ENCODE peak calls at places on chromosomes 11 and 22, in four cellular contexts. F, O, J and W are unnamed samples.

GRCh38 chr11:73359930-73360742 is 16.1 kb upstream of the RELT start:
- DNase-seq in F (no peak), O (no peak), J (peak; percentile 53), W (peak; percentile 56)

GRCh38 chr11:131246156-131246555 is 124.3 kb upstream of the NTM start:
- DNase-seq in O (no peak), F (no peak), J (no peak), W (no peak)

GRCh38 chr11:117096140-117096972 is 1.9 kb downstream of the SIK3 start:
- DNase-seq in F (no peak), O (no peak), J (no peak), W (peak; percentile 16)

GRCh38 chr22:41394012-41394356 is 12.2 kb downstream of the TEF start:
- DNase-seq in O (no peak), F (no peak), J (no peak), W (no peak)

GRCh38 chr11:43920598-43921419 is 21.6 kb upstream of the C11orf96 start:
- DNase-seq in J (peak; percentile 100), O (peak; percentile 93), F (peak; percentile 93), W (peak; percentile 100)

GRCh38 chr22:29762263-29762662 is 4.5 kb downstream of the ZMAT5 start:
- DNase-seq in F (no peak), O (no peak), J (no peak), W (no peak)

GRCh38 chr11:46407635-46408034 is 16.1 kb upstream of the CHRM4 start:
- DNase-seq in J (no peak), F (no peak), O (no peak), W (no peak)

GRCh38 chr22:26047920-26048319 is 121.3 kb upstream of the SEZ6L start:
- DNase-seq in F (no peak), J (no peak), O (no peak), W (no peak)

GRCh38 chr22:37178350-37179125 is 9.5 kb downstream of the C1QTNF6 start:
- DNase-seq in F (no peak), J (peak; percentile 66), O (no peak), W (peak; percentile 69)

GRCh38 chr11:105553015-105553414 is 56.9 kb upstream of the GRIA4 start:
- DNase-seq in O (no peak), F (no peak), J (peak; percentile 9), W (peak; percentile 5)

GRCh38 chr11:19453893-19454292 is 213.1 kb upstream of the E2F8 start:
- DNase-seq in O (no peak), F (no peak), J (peak; percentile 87), W (peak; percentile 79)

GRCh38 chr11:111091341-111091740 is 154.2 kb upstream of the POU2AF2 start:
- DNase-seq in J (peak; percentile 10), O (no peak), F (no peak), W (no peak)

GRCh38 chr11:394034-394857 is at the start of gene PKP3:
- DNase-seq in J (peak; percentile 36), F (no peak), O (no peak), W (peak; percentile 63)

GRCh38 chr11:61697093-61697492 is 16.9 kb downstream of the DAGLA start:
- DNase-seq in F (no peak), O (no peak), J (no peak), W (no peak)

GRCh38 chr11:80593981-80594380 is 1153.2 kb upstream of the TENM4 start:
- DNase-seq in J (peak; percentile 90), F (no peak), O (no peak), W (no peak)

GRCh38 chr11:81888391-81888790 is 845.3 kb downstream of the FAM181B start:
- DNase-seq in O (no peak), J (peak; percentile 1), F (no peak), W (no peak)

GRCh38 chr11:66848671-66849500 is 5.6 kb downstream of the RCE1 start:
- DNase-seq in F (peak; percentile 70), J (no peak), O (peak; percentile 12), W (no peak)

GRCh38 chr22:38017272-38017920 is 33.0 kb upstream of the SOX10 start:
- DNase-seq in J (peak; percentile 73), F (no peak), O (peak; percentile 58), W (peak; percentile 71)

GRCh38 chr11:43907028-43907966 is 26.7 kb downstream of the ALKBH3 start:
- DNase-seq in F (no peak), O (no peak), J (no peak), W (no peak)

GRCh38 chr22:43436536-43437267 is 24.9 kb downstream of the MPPED1 start:
- DNase-seq in J (no peak), O (no peak), F (no peak), W (no peak)

GRCh38 chr11:72229925-72230763 is 5.6 kb downstream of the INPPL1 start:
- DNase-seq in J (no peak), F (peak; percentile 53), O (no peak), W (no peak)

GRCh38 chr11:34245043-34245442 is 112.8 kb downstream of the ABTB2 start:
- DNase-seq in F (no peak), O (no peak), J (no peak), W (no peak)

GRCh38 chr22:46119729-46120419 is 30.5 kb upstream of the PPARA start:
- DNase-seq in F (no peak), J (peak; percentile 62), O (peak; percentile 73), W (peak; percentile 95)

GRCh38 chr22:42918500-42918899 is 61.4 kb upstream of the ARFGAP3 start:
- DNase-seq in J (no peak), F (no peak), O (no peak), W (no peak)

GRCh38 chr22:37563153-37564081 is 3.1 kb downstream of the CDC42EP1 start:
- DNase-seq in O (peak; percentile 96), F (peak; percentile 92), J (peak; percentile 97), W (peak; percentile 95)

GRCh38 chr11:102223859-102224258 is 93.4 kb upstream of the BIRC3 start:
- DNase-seq in O (no peak), J (peak; percentile 58), F (no peak), W (peak; percentile 34)

GRCh38 chr22:46086577-46087335 is 63.6 kb upstream of the PPARA start:
- DNase-seq in J (no peak), F (peak; percentile 80), O (peak; percentile 48), W (peak; percentile 76)

GRCh38 chr11:15101072-15101701 is 13.5 kb upstream of the INSC start:
- DNase-seq in J (peak; percentile 81), F (no peak), O (no peak), W (peak; percentile 68)

GRCh38 chr11:115910379-115910778 is 406.2 kb upstream of the CADM1 start:
- DNase-seq in F (no peak), J (no peak), O (no peak), W (no peak)

GRCh38 chr22:23598805-23599518 is 18.9 kb upstream of the IGLL1 start:
- DNase-seq in O (no peak), J (no peak), F (no peak), W (no peak)

GRCh38 chr22:18997925-18998315 is 61.8 kb upstream of the PRODH start:
- DNase-seq in O (no peak), F (no peak), J (no peak), W (no peak)

GRCh38 chr22:18997306-18997924 is 61.3 kb upstream of the PRODH start:
- DNase-seq in F (no peak), O (no peak), J (no peak), W (no peak)

GRCh38 chr22:18999416-18999815 is 63.3 kb upstream of the PRODH start:
- DNase-seq in J (no peak), O (no peak), F (no peak), W (no peak)

GRCh38 chr22:19001204-19001603 is 65.1 kb upstream of the PRODH start:
- DNase-seq in O (no peak), J (no peak), F (no peak), W (no peak)

GRCh38 chr22:18998998-18999397 is 62.9 kb upstream of the PRODH start:
- DNase-seq in F (no peak), O (no peak), J (no peak), W (no peak)
- TF ChIP-seq CTCF in F (no peak), O (no peak), J (peak; percentile 18), W (no peak)

GRCh38 chr11:17541330-17541885 is 2.8 kb downstream of the USH1C start:
- DNase-seq in J (no peak), O (no peak), F (no peak), W (peak; percentile 9)
- H3K4me3 ChIP-seq in J (no peak overlapping the region), O (no peak overlapping the region), F (no peak overlapping the region), W (no peak overlapping the region)

GRCh38 chr11:8093931-8094575 is 13.0 kb downstream of the TUB start:
- DNase-seq in O (no peak), J (no peak), F (peak; percentile 62), W (no peak)

GRCh38 chr11:8090756-8091155 is 9.7 kb downstream of the TUB start:
- DNase-seq in J (peak; percentile 48), O (peak; percentile 45), F (no peak), W (peak; percentile 67)

GRCh38 chr11:8091671-8092070 is 10.7 kb downstream of the TUB start:
- DNase-seq in J (no peak), F (no peak), O (peak; percentile 13), W (no peak)

GRCh38 chr11:8094656-8095055 is 13.6 kb downstream of the TUB start:
- DNase-seq in O (no peak), F (peak; percentile 45), J (no peak), W (no peak)

GRCh38 chr11:8092587-8093424 is 11.8 kb downstream of the TUB start:
- DNase-seq in F (peak; percentile 72), J (peak; percentile 72), O (peak; percentile 77), W (peak; percentile 62)
- TF ChIP-seq CTCF in F (no peak), J (peak; percentile 76), O (peak; percentile 53), W (peak; percentile 79)

DNA sequence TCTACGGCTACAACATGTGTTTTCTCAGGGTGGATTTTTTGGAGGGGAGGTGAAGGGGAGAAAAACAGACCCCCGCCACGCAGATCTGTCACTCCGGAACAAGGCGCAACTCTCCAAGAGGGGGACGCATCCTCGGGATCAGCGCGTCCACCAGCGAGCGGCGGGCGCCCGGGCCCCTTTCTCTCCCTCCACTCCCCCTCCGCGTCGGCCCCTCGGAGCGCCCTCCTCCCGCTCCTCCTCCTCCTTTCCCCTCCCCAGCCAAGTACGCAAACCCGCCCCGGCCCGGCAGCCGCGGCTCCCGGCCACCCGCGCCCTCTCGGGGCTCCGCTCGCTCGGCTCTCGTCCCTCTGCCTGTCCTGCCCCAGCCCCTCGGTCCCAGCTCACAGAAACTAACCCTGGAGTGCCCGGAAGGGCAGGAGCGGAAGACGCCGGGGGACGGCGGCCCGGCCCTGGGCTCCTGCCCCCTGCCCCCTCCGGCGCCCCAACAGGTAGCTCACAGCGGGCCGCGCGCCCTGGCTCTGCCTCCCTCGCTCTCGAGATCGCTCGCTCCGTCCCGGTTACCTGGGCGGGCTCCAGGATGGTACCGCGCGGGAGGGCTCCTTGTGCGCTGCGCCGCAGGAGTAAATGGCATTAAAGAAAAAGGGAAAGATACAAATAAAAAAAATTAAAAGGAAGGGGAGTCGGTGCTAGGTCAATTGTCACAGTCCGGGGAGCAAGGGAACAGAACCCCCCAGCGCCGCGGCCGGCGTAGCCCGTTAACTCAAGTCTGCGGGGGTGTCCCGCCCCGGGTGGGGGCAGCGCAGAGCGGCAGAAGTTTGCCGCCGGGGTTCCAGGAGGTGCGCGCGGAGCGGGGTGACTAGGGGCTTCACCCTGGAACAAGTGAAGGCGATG is 131.4 kb upstream of the C11orf58 start:
- DNase-seq in F (no peak), J (no peak), O (no peak), W (peak; percentile 16)
- H3K4me3 ChIP-seq in F (peak overlapping the region; percentile 86), J (peak overlapping the region; percentile 62), O (peak overlapping the region; percentile 54), W (peak overlapping the region; percentile 65)